ENCODE peak calls at places on chromosomes 13 and 19, in seven cellular contexts. N is activated CD4-positive, alpha-beta T cell treated with anti-CD3 and anti-CD28 coated beads, Interleukin-2, amount 50 U/mL, for 4 hours; E is ACHN; Q is ovary; G is B cell; P is activated CD8-positive, alpha-beta memory T cell treated with anti-CD3 and anti-CD28 coated beads, Interleukin-2, amount 50 U/mL, for 4 hours; K is NCI-H2227 treated with DMSO at 0.1 percent for 48 hours. F is an unnamed sample.

GRCh38 chr19:3782903-3783302 is 3.3 kb downstream of the MATK start:
- DNase-seq in N (no peak), E (no peak), Q (no peak), G (no peak), P (no peak), K (no peak), F (no peak)

GRCh38 chr19:31560771-31561080 is 211.5 kb upstream of the TSHZ3 start:
- DNase-seq in N (no peak), E (no peak), Q (no peak), G (no peak), P (no peak), K (no peak), F (no peak)

GRCh38 chr13:75135325-75135825 is 346.6 kb downstream of the TBC1D4 start:
- DNase-seq in N (no peak), E (peak; percentile 53), Q (no peak), G (no peak), P (no peak), K (no peak), F (no peak)

GRCh38 chr13:53052675-53053074 is 24.1 kb downstream of the OLFM4 start:
- DNase-seq in N (no peak), E (no peak), Q (no peak), G (no peak), P (no peak), K (no peak), F (no peak)

GRCh38 chr13:49554387-49554786 is 31.0 kb downstream of the RCBTB1 start:
- DNase-seq in N (no peak), E (no peak), Q (no peak), G (no peak), P (no peak), K (no peak), F (no peak)

GRCh38 chr19:48780684-48781391 is 25.5 kb downstream of the FGF21 start:
- DNase-seq in N (no peak), E (peak; percentile 41), Q (no peak), G (no peak), P (no peak), K (no peak), F (no peak)

GRCh38 chr19:52270266-52270885 is 989 bp downstream of the ZNF766 start:
- DNase-seq in N (no peak), E (peak; percentile 16), Q (no peak), G (no peak), P (no peak), K (no peak), F (no peak)

GRCh38 chr13:46311217-46311616 is 75.8 kb downstream of the RUBCNL start:
- DNase-seq in N (no peak), E (no peak), Q (no peak), G (no peak), P (no peak), K (no peak), F (no peak)

F was measured in T follicular helper cell.